ENCODE peak calls at places on chromosomes 6 and 20, in eight cellular contexts. One of them, this sample, is unnamed.

GRCh38 chr6:40197371-40197770 is 263.1 kb upstream of the MOCS1 start:
- DNase-seq in AG04449: no peak
- DNase-seq in HFF-Myc: no peak
- DNase-seq in RKO: no peak
- DNase-seq in astrocyte of the spinal cord: no peak
- DNase-seq in HuH-7.5: no peak
- DNase-seq in activated CD4-positive, alpha-beta T cell treated with anti-CD3 and anti-CD28 coated beads for 24 hours: no peak
- DNase-seq in endodermal cell: no peak
- DNase-seq in this sample: no peak

GRCh38 chr20:51631011-51631950 is 88.8 kb upstream of the NFATC2 start:
- DNase-seq in HFF-Myc: peak; percentile 97
- DNase-seq in HuH-7.5: no peak
- DNase-seq in endodermal cell: peak; percentile 20
- DNase-seq in astrocyte of the spinal cord: peak; percentile 100
- DNase-seq in AG04449: peak; percentile 94
- DNase-seq in activated CD4-positive, alpha-beta T cell treated with anti-CD3 and anti-CD28 coated beads for 24 hours: no peak
- DNase-seq in RKO: peak; percentile 94
- DNase-seq in this sample: no peak

GRCh38 chr6:52868240-52868639 is 27.6 kb upstream of the GSTA5 start:
- DNase-seq in HFF-Myc: no peak
- DNase-seq in activated CD4-positive, alpha-beta T cell treated with anti-CD3 and anti-CD28 coated beads for 24 hours: no peak
- DNase-seq in HuH-7.5: no peak
- DNase-seq in RKO: no peak
- DNase-seq in endodermal cell: no peak
- DNase-seq in AG04449: no peak
- DNase-seq in astrocyte of the spinal cord: no peak
- DNase-seq in this sample: no peak

GRCh38 chr20:61300741-61301140 is 48.7 kb downstream of the CDH4 start:
- DNase-seq in HFF-Myc: no peak
- DNase-seq in endodermal cell: no peak
- DNase-seq in RKO: no peak
- DNase-seq in AG04449: no peak
- DNase-seq in astrocyte of the spinal cord: no peak
- DNase-seq in activated CD4-positive, alpha-beta T cell treated with anti-CD3 and anti-CD28 coated beads for 24 hours: no peak
- DNase-seq in HuH-7.5: no peak
- DNase-seq in this sample: no peak

GRCh38 chr6:136977075-136977474 is 55.0 kb downstream of the SLC35D3 start:
- DNase-seq in HFF-Myc: no peak
- DNase-seq in astrocyte of the spinal cord: no peak
- DNase-seq in endodermal cell: no peak
- DNase-seq in activated CD4-positive, alpha-beta T cell treated with anti-CD3 and anti-CD28 coated beads for 24 hours: no peak
- DNase-seq in RKO: no peak
- DNase-seq in AG04449: no peak
- DNase-seq in HuH-7.5: no peak
- DNase-seq in this sample: no peak

GRCh38 chr20:10004900-10005299 is 29.9 kb upstream of the ANKEF1 start:
- DNase-seq in activated CD4-positive, alpha-beta T cell treated with anti-CD3 and anti-CD28 coated beads for 24 hours: no peak
- DNase-seq in HuH-7.5: no peak
- DNase-seq in endodermal cell: no peak
- DNase-seq in astrocyte of the spinal cord: no peak
- DNase-seq in RKO: no peak
- DNase-seq in AG04449: no peak
- DNase-seq in HFF-Myc: no peak
- DNase-seq in this sample: no peak

GRCh38 chr20:4814696-4815252 is 93.1 kb downstream of the PRND start:
- DNase-seq in endodermal cell: no peak
- DNase-seq in HFF-Myc: no peak
- DNase-seq in RKO: no peak
- DNase-seq in activated CD4-positive, alpha-beta T cell treated with anti-CD3 and anti-CD28 coated beads for 24 hours: peak; percentile 48
- DNase-seq in AG04449: no peak
- DNase-seq in HuH-7.5: no peak
- DNase-seq in astrocyte of the spinal cord: no peak
- DNase-seq in this sample: no peak

GRCh38 chr20:46081074-46081473 is 8.7 kb downstream of the NCOA5 start:
- DNase-seq in HuH-7.5: no peak
- DNase-seq in HFF-Myc: no peak
- DNase-seq in AG04449: no peak
- DNase-seq in RKO: no peak
- DNase-seq in activated CD4-positive, alpha-beta T cell treated with anti-CD3 and anti-CD28 coated beads for 24 hours: no peak
- DNase-seq in astrocyte of the spinal cord: no peak
- DNase-seq in endodermal cell: no peak
- DNase-seq in this sample: no peak

GRCh38 chr6:130421567-130421966 is 55.8 kb downstream of the TMEM200A start:
- DNase-seq in HuH-7.5: no peak
- DNase-seq in activated CD4-positive, alpha-beta T cell treated with anti-CD3 and anti-CD28 coated beads for 24 hours: no peak
- DNase-seq in AG04449: peak; percentile 38
- DNase-seq in RKO: no peak
- DNase-seq in astrocyte of the spinal cord: peak; percentile 92
- DNase-seq in HFF-Myc: peak; percentile 72
- DNase-seq in endodermal cell: no peak
- DNase-seq in this sample: no peak

GRCh38 chr20:8309638-8310037 is 177.6 kb downstream of the PLCB1 start:
- DNase-seq in HFF-Myc: no peak
- DNase-seq in astrocyte of the spinal cord: peak; percentile 22
- DNase-seq in endodermal cell: peak; percentile 76
- DNase-seq in HuH-7.5: no peak
- DNase-seq in RKO: no peak
- DNase-seq in activated CD4-positive, alpha-beta T cell treated with anti-CD3 and anti-CD28 coated beads for 24 hours: no peak
- DNase-seq in AG04449: peak; percentile 14
- DNase-seq in this sample: no peak

GRCh38 chr6:166361080-166361429 is 18.7 kb upstream of the SFT2D1 start:
- DNase-seq in HFF-Myc: no peak
- DNase-seq in astrocyte of the spinal cord: peak; percentile 72
- DNase-seq in endodermal cell: no peak
- DNase-seq in RKO: no peak
- DNase-seq in AG04449: no peak
- DNase-seq in activated CD4-positive, alpha-beta T cell treated with anti-CD3 and anti-CD28 coated beads for 24 hours: no peak
- DNase-seq in HuH-7.5: peak; percentile 46
- DNase-seq in this sample: no peak

GRCh38 chr6:14589192-14589591 is 471.6 kb downstream of the CD83 start:
- DNase-seq in HFF-Myc: no peak
- DNase-seq in AG04449: no peak
- DNase-seq in endodermal cell: no peak
- DNase-seq in activated CD4-positive, alpha-beta T cell treated with anti-CD3 and anti-CD28 coated beads for 24 hours: no peak
- DNase-seq in astrocyte of the spinal cord: no peak
- DNase-seq in HuH-7.5: no peak
- DNase-seq in RKO: no peak
- DNase-seq in this sample: no peak

GRCh38 chr20:41300383-41300782 is 17.1 kb downstream of the ZHX3 start:
- DNase-seq in astrocyte of the spinal cord: no peak
- DNase-seq in activated CD4-positive, alpha-beta T cell treated with anti-CD3 and anti-CD28 coated beads for 24 hours: no peak
- DNase-seq in AG04449: no peak
- DNase-seq in RKO: no peak
- DNase-seq in HFF-Myc: no peak
- DNase-seq in HuH-7.5: no peak
- DNase-seq in endodermal cell: no peak
- DNase-seq in this sample: peak; percentile 51

GRCh38 chr6:159726196-159726917 is 949 bp upstream of the WTAP start:
- DNase-seq in HFF-Myc: no peak
- DNase-seq in HuH-7.5: no peak
- DNase-seq in activated CD4-positive, alpha-beta T cell treated with anti-CD3 and anti-CD28 coated beads for 24 hours: no peak
- DNase-seq in endodermal cell: no peak
- DNase-seq in AG04449: no peak
- DNase-seq in astrocyte of the spinal cord: no peak
- DNase-seq in RKO: no peak
- DNase-seq in this sample: peak; percentile 79

GRCh38 chr20:61492065-61492464 is 240.0 kb downstream of the CDH4 start:
- DNase-seq in RKO: no peak
- DNase-seq in AG04449: no peak
- DNase-seq in endodermal cell: no peak
- DNase-seq in HFF-Myc: no peak
- DNase-seq in activated CD4-positive, alpha-beta T cell treated with anti-CD3 and anti-CD28 coated beads for 24 hours: no peak
- DNase-seq in astrocyte of the spinal cord: no peak
- DNase-seq in HuH-7.5: no peak
- DNase-seq in this sample: no peak

GRCh38 chr6:18110160-18110559 is 12.3 kb downstream of the NHLRC1 start:
- DNase-seq in HuH-7.5: no peak
- DNase-seq in astrocyte of the spinal cord: peak; percentile 32
- DNase-seq in HFF-Myc: no peak
- DNase-seq in activated CD4-positive, alpha-beta T cell treated with anti-CD3 and anti-CD28 coated beads for 24 hours: no peak
- DNase-seq in endodermal cell: no peak
- DNase-seq in RKO: peak; percentile 19
- DNase-seq in AG04449: no peak
- DNase-seq in this sample: no peak

GRCh38 chr6:139540276-139540675 is 165.8 kb upstream of the CITED2 start:
- DNase-seq in RKO: peak; percentile 54
- DNase-seq in endodermal cell: no peak
- DNase-seq in AG04449: no peak
- DNase-seq in activated CD4-positive, alpha-beta T cell treated with anti-CD3 and anti-CD28 coated beads for 24 hours: peak; percentile 34
- DNase-seq in HuH-7.5: no peak
- DNase-seq in astrocyte of the spinal cord: peak; percentile 60
- DNase-seq in HFF-Myc: no peak
- DNase-seq in this sample: no peak

GRCh38 chr6:42404494-42404893 is 47.2 kb downstream of the TRERF1 start:
- DNase-seq in HFF-Myc: peak; percentile 52
- DNase-seq in AG04449: no peak
- DNase-seq in HuH-7.5: no peak
- DNase-seq in astrocyte of the spinal cord: peak; percentile 67
- DNase-seq in RKO: no peak
- DNase-seq in endodermal cell: peak; percentile 83
- DNase-seq in activated CD4-positive, alpha-beta T cell treated with anti-CD3 and anti-CD28 coated beads for 24 hours: no peak
- DNase-seq in this sample: no peak

GRCh38 chr20:45515147-45515913 is at the start of gene SPINT3:
- DNase-seq in RKO: no peak
- DNase-seq in HFF-Myc: no peak
- DNase-seq in activated CD4-positive, alpha-beta T cell treated with anti-CD3 and anti-CD28 coated beads for 24 hours: no peak
- DNase-seq in astrocyte of the spinal cord: no peak
- DNase-seq in AG04449: no peak
- DNase-seq in HuH-7.5: no peak
- DNase-seq in endodermal cell: peak; percentile 50
- DNase-seq in this sample: no peak

GRCh38 chr20:47993035-47993755 is 207.9 kb upstream of the SULF2 start:
- DNase-seq in astrocyte of the spinal cord: no peak
- DNase-seq in HuH-7.5: no peak
- DNase-seq in HFF-Myc: no peak
- DNase-seq in activated CD4-positive, alpha-beta T cell treated with anti-CD3 and anti-CD28 coated beads for 24 hours: no peak
- DNase-seq in RKO: no peak
- DNase-seq in endodermal cell: no peak
- DNase-seq in AG04449: no peak
- DNase-seq in this sample: no peak

GRCh38 chr6:157229733-157230132 is 93.6 kb downstream of the TMEM242 start:
- DNase-seq in astrocyte of the spinal cord: no peak
- DNase-seq in activated CD4-positive, alpha-beta T cell treated with anti-CD3 and anti-CD28 coated beads for 24 hours: no peak
- DNase-seq in endodermal cell: peak; percentile 52
- DNase-seq in HuH-7.5: no peak
- DNase-seq in RKO: no peak
- DNase-seq in HFF-Myc: no peak
- DNase-seq in AG04449: no peak
- DNase-seq in this sample: peak; percentile 95

GRCh38 chr6:4487538-4487937 is 288.7 kb upstream of the CDYL start:
- DNase-seq in astrocyte of the spinal cord: no peak
- DNase-seq in endodermal cell: peak; percentile 91
- DNase-seq in HuH-7.5: no peak
- DNase-seq in AG04449: no peak
- DNase-seq in RKO: peak; percentile 73
- DNase-seq in HFF-Myc: no peak
- DNase-seq in activated CD4-positive, alpha-beta T cell treated with anti-CD3 and anti-CD28 coated beads for 24 hours: no peak
- DNase-seq in this sample: no peak

GRCh38 chr6:108115598-108116058 is 41.1 kb upstream of the OSTM1 start:
- DNase-seq in RKO: peak; percentile 23
- DNase-seq in activated CD4-positive, alpha-beta T cell treated with anti-CD3 and anti-CD28 coated beads for 24 hours: no peak
- DNase-seq in endodermal cell: peak; percentile 89
- DNase-seq in HuH-7.5: peak; percentile 89
- DNase-seq in HFF-Myc: no peak
- DNase-seq in AG04449: no peak
- DNase-seq in astrocyte of the spinal cord: no peak
- DNase-seq in this sample: peak; percentile 70

GRCh38 chr20:45969712-45970634 is 2.0 kb downstream of the ZNF335 start:
- DNase-seq in RKO: peak; percentile 93
- DNase-seq in HuH-7.5: peak; percentile 81
- DNase-seq in AG04449: no peak
- DNase-seq in activated CD4-positive, alpha-beta T cell treated with anti-CD3 and anti-CD28 coated beads for 24 hours: no peak
- DNase-seq in astrocyte of the spinal cord: peak; percentile 73
- DNase-seq in endodermal cell: peak; percentile 81
- DNase-seq in HFF-Myc: peak; percentile 59
- DNase-seq in this sample: no peak

GRCh38 chr20:2118783-2119182 is 17.2 kb downstream of the STK35 start:
- DNase-seq in endodermal cell: no peak
- DNase-seq in RKO: no peak
- DNase-seq in astrocyte of the spinal cord: no peak
- DNase-seq in AG04449: no peak
- DNase-seq in HuH-7.5: no peak
- DNase-seq in activated CD4-positive, alpha-beta T cell treated with anti-CD3 and anti-CD28 coated beads for 24 hours: peak; percentile 11
- DNase-seq in HFF-Myc: no peak
- DNase-seq in this sample: no peak

GRCh38 chr6:106347219-106347618 is 13.3 kb upstream of the CRYBG1 start:
- DNase-seq in HFF-Myc: no peak
- DNase-seq in AG04449: no peak
- DNase-seq in activated CD4-positive, alpha-beta T cell treated with anti-CD3 and anti-CD28 coated beads for 24 hours: no peak
- DNase-seq in endodermal cell: no peak
- DNase-seq in HuH-7.5: no peak
- DNase-seq in astrocyte of the spinal cord: no peak
- DNase-seq in RKO: no peak
- DNase-seq in this sample: no peak

GRCh38 chr6:8530775-8531435 is 95.6 kb upstream of the SLC35B3 start:
- DNase-seq in endodermal cell: no peak
- DNase-seq in activated CD4-positive, alpha-beta T cell treated with anti-CD3 and anti-CD28 coated beads for 24 hours: no peak
- DNase-seq in AG04449: no peak
- DNase-seq in HuH-7.5: no peak
- DNase-seq in HFF-Myc: no peak
- DNase-seq in RKO: no peak
- DNase-seq in astrocyte of the spinal cord: no peak
- DNase-seq in this sample: peak; percentile 88

GRCh38 chr20:1700990-1701389 is 43.4 kb upstream of the SIRPG start:
- DNase-seq in activated CD4-positive, alpha-beta T cell treated with anti-CD3 and anti-CD28 coated beads for 24 hours: no peak
- DNase-seq in astrocyte of the spinal cord: no peak
- DNase-seq in RKO: no peak
- DNase-seq in AG04449: no peak
- DNase-seq in HuH-7.5: no peak
- DNase-seq in HFF-Myc: no peak
- DNase-seq in endodermal cell: no peak
- DNase-seq in this sample: peak; percentile 63

GRCh38 chr20:23231561-23232218 is 118.9 kb upstream of the NXT1 start:
- DNase-seq in astrocyte of the spinal cord: peak; percentile 18
- DNase-seq in endodermal cell: no peak
- DNase-seq in HuH-7.5: no peak
- DNase-seq in RKO: no peak
- DNase-seq in AG04449: no peak
- DNase-seq in activated CD4-positive, alpha-beta T cell treated with anti-CD3 and anti-CD28 coated beads for 24 hours: no peak
- DNase-seq in HFF-Myc: no peak
- DNase-seq in this sample: no peak

GRCh38 chr20:45269056-45269455 is 14.7 kb upstream of the SLPI start:
- DNase-seq in HuH-7.5: no peak
- DNase-seq in RKO: no peak
- DNase-seq in activated CD4-positive, alpha-beta T cell treated with anti-CD3 and anti-CD28 coated beads for 24 hours: no peak
- DNase-seq in astrocyte of the spinal cord: no peak
- DNase-seq in HFF-Myc: no peak
- DNase-seq in endodermal cell: no peak
- DNase-seq in AG04449: no peak
- DNase-seq in this sample: no peak

GRCh38 chr6:112223070-112223861 is 31.1 kb downstream of the LAMA4 start:
- DNase-seq in RKO: no peak
- DNase-seq in HuH-7.5: no peak
- DNase-seq in endodermal cell: no peak
- DNase-seq in AG04449: peak; percentile 79
- DNase-seq in activated CD4-positive, alpha-beta T cell treated with anti-CD3 and anti-CD28 coated beads for 24 hours: no peak
- DNase-seq in astrocyte of the spinal cord: peak; percentile 88
- DNase-seq in HFF-Myc: peak; percentile 85
- DNase-seq in this sample: no peak

GRCh38 chr6:73085362-73085975 is 139.8 kb downstream of the KHDC1L start:
- DNase-seq in endodermal cell: peak; percentile 51
- DNase-seq in RKO: no peak
- DNase-seq in AG04449: no peak
- DNase-seq in HuH-7.5: no peak
- DNase-seq in HFF-Myc: no peak
- DNase-seq in activated CD4-positive, alpha-beta T cell treated with anti-CD3 and anti-CD28 coated beads for 24 hours: no peak
- DNase-seq in astrocyte of the spinal cord: peak; percentile 25
- DNase-seq in this sample: no peak

GRCh38 chr6:30880563-30881252 is 3.6 kb upstream of the DDR1 start:
- DNase-seq in HFF-Myc: no peak
- DNase-seq in RKO: no peak
- DNase-seq in endodermal cell: peak; percentile 90
- DNase-seq in AG04449: no peak
- DNase-seq in astrocyte of the spinal cord: no peak
- DNase-seq in activated CD4-positive, alpha-beta T cell treated with anti-CD3 and anti-CD28 coated beads for 24 hours: no peak
- DNase-seq in HuH-7.5: no peak
- DNase-seq in this sample: no peak

GRCh38 chr20:13877789-13878188 is 93.0 kb downstream of the NDUFAF5 start:
- DNase-seq in RKO: no peak
- DNase-seq in astrocyte of the spinal cord: no peak
- DNase-seq in AG04449: no peak
- DNase-seq in activated CD4-positive, alpha-beta T cell treated with anti-CD3 and anti-CD28 coated beads for 24 hours: no peak
- DNase-seq in endodermal cell: no peak
- DNase-seq in HuH-7.5: no peak
- DNase-seq in HFF-Myc: no peak
- DNase-seq in this sample: peak; percentile 33